ENCODE peak calls at places on chromosome 10, in seven cellular contexts. J, Y, U, B, H, V and I are unnamed samples.

GRCh38 chr10:99827906-99828305 is 45.5 kb downstream of the ABCC2 start:
- DNase-seq in B (peak; percentile 76), H (no peak), U (no peak), J (no peak), V (no peak), Y (no peak), I (no peak)

GRCh38 chr10:93991596-93992284 is 2.0 kb upstream of the PLCE1 start:
- DNase-seq in B (peak; percentile 68), J (no peak), Y (no peak), H (no peak), U (peak; percentile 67), V (peak; percentile 45), I (peak; percentile 36)

GRCh38 chr10:23345861-23346260 is 1.3 kb upstream of the C10orf67 start:
- DNase-seq in U (peak; percentile 95), J (no peak), V (no peak), B (peak; percentile 90), Y (no peak), H (no peak), I (no peak)

GRCh38 chr10:74163313-74164068 is 12.5 kb downstream of the ADK start:
- DNase-seq in B (no peak), U (no peak), H (no peak), V (no peak), Y (no peak), J (no peak), I (no peak)

GRCh38 chr10:42754155-42755027 is 28.2 kb upstream of the BMS1 start:
- DNase-seq in J (no peak), V (peak; percentile 15), U (no peak), B (no peak), Y (peak; percentile 53), H (no peak), I (no peak)

GRCh38 chr10:114304566-114305421 is 65.7 kb downstream of the VWA2 start:
- DNase-seq in B (no peak), U (no peak), H (no peak), Y (no peak), V (peak; percentile 53), J (no peak), I (no peak)

GRCh38 chr10:101829561-101830315 is 11.5 kb upstream of the OGA start:
- DNase-seq in J (peak; percentile 39), U (no peak), Y (peak; percentile 66), H (peak; percentile 32), B (peak; percentile 25), V (no peak), I (peak; percentile 58)

GRCh38 chr10:118383699-118384098 is 41.6 kb upstream of the FAM204A start:
- DNase-seq in Y (no peak), V (no peak), J (no peak), U (no peak), H (no peak), B (no peak), I (no peak)

GRCh38 chr10:124624875-124625274 is 119.3 kb downstream of the FAM53B start:
- DNase-seq in Y (no peak), J (no peak), H (no peak), B (no peak), V (no peak), U (no peak), I (no peak)

GRCh38 chr10:422675-423074 is 266.8 kb downstream of the DIP2C start:
- DNase-seq in U (no peak), H (no peak), V (no peak), J (no peak), Y (no peak), B (no peak), I (no peak)

GRCh38 chr10:123517901-123518300 is 148.3 kb upstream of the GPR26 start:
- DNase-seq in Y (no peak), U (no peak), B (no peak), J (no peak), V (no peak), H (no peak), I (no peak)

GRCh38 chr10:53403688-53404087 is 631.1 kb upstream of the MBL2 start:
- DNase-seq in V (no peak), U (peak; percentile 83), J (peak; percentile 14), B (no peak), Y (peak; percentile 56), H (peak; percentile 57), I (no peak)

GRCh38 chr10:21518629-21519321 is 6.7 kb downstream of the SKIDA1 start:
- DNase-seq in J (no peak), Y (peak; percentile 38), B (no peak), H (no peak), U (no peak), V (no peak), I (no peak)

GRCh38 chr10:26647602-26648244 is 49.8 kb upstream of the PDSS1 start:
- DNase-seq in V (no peak), H (no peak), J (no peak), B (no peak), U (no peak), Y (no peak), I (no peak)

GRCh38 chr10:85602713-85603112 is 763.9 kb downstream of the GRID1 start:
- DNase-seq in U (no peak), Y (no peak), H (no peak), J (no peak), B (no peak), V (no peak), I (no peak)

GRCh38 chr10:83545901-83546391 is 593.4 kb upstream of the GHITM start:
- DNase-seq in V (no peak), J (no peak), Y (no peak), U (no peak), H (no peak), B (no peak), I (no peak)

GRCh38 chr10:22252801-22253577 is 35.2 kb upstream of the EBLN1 start:
- DNase-seq in U (no peak), H (peak; percentile 68), Y (peak; percentile 67), B (no peak), J (no peak), V (peak; percentile 17), I (no peak)

DNA sequence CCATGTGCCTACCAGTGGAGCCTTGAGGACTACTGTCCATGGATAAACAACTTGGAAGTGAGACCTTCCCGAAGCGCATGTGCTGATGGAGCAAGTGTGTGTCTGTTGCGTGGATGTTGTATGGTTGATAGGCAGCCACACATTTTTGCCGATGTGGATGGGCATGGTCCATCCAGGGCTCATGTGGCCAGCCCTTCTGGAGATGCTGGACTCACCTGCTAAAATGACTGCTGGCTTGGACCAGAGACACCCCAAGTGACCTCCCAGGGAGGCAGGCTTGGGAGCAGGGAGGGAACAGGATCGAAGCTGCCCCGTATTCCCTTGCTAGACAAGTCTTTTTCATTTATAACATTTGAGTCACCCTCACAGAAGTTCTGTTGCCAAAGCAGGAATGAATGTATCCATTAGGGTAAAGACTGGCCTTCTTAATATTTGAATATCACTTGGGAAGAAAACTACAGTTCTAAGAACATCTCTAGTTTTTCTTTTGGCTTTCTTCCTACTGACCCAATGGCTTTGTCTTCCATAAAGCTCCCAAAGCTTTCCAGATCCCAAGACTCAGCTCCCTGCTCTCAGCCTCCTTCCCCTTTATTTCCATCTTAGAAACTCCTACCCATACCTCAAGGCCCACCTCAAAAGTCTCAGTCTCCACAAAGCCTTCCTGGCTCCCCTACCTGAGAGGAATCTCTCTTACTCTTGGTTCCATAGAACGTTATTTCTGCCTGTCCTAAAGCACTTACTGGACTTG is 3.0 kb downstream of the PTPRE start:
- DNase-seq in V (no peak), H (no peak), B (peak; percentile 40), Y (no peak), U (no peak), J (no peak), I (no peak)
- TF ChIP-seq CTCF in V (no peak), H (no peak), B (no peak), Y (no peak), U (no peak), J (no peak), I (no peak)

GRCh38 chr10:132297521-132297920 is 10.2 kb downstream of the STK32C start:
- DNase-seq in Y (no peak), U (no peak), V (no peak), B (no peak), J (no peak), H (peak; percentile 38), I (no peak)
- TF ChIP-seq CTCF in Y (no peak), U (no peak), V (no peak), B (no peak), J (no peak), H (no peak), I (no peak)

DNA sequence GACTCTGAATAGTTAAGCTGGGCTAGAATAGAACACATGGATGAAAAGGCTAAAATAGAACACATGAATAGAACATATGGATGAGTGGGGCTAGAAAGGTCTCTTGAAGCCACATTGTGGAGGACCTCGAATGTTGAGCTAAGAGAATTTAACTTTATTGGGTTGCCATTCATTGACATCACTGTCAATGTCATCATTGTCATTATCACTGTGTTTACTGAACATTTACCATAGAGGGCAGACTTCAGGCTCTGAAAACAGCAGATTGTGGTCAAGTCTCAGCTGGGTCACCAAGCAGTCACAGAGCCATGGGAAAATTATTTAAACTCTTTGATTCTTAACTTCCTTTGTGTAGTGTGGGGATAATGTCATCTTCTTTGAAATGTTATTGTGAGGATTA is 80.4 kb downstream of the WDFY4 start:
- DNase-seq in V (no peak), U (no peak), H (no peak), B (no peak), J (no peak), Y (no peak), I (no peak)
- TF ChIP-seq CTCF in V (no peak), U (no peak), H (no peak), B (no peak), J (no peak), Y (no peak), I (no peak)

GRCh38 chr10:98748298-98748697 is 301.6 kb upstream of the HPS1 start:
- DNase-seq in U (no peak), V (peak; percentile 7), H (no peak), Y (no peak), B (peak; percentile 55), J (no peak), I (no peak)
- TF ChIP-seq CTCF in U (peak; percentile 43), V (peak; percentile 65), H (no peak), Y (no peak), B (peak; percentile 53), J (no peak), I (no peak)

GRCh38 chr10:50619882-50620281 is 3.9 kb downstream of the SGMS1 start:
- DNase-seq in J (no peak), U (no peak), V (no peak), H (no peak), Y (no peak), B (no peak), I (no peak)

GRCh38 chr10:50623299-50624153 is at the start of gene SGMS1:
- DNase-seq in Y (peak; percentile 93), U (peak; percentile 62), B (peak; percentile 76), V (peak; percentile 67), H (peak; percentile 89), J (peak; percentile 73), I (peak; percentile 86)

GRCh38 chr10:50620899-50621298 is 2.9 kb downstream of the SGMS1 start:
- DNase-seq in Y (no peak), U (no peak), H (no peak), J (no peak), V (no peak), B (no peak), I (no peak)

GRCh38 chr10:50622497-50623298 is 1.1 kb downstream of the SGMS1 start:
- DNase-seq in H (peak; percentile 67), J (no peak), V (peak; percentile 28), B (peak; percentile 47), U (no peak), Y (peak; percentile 72), I (peak; percentile 60)

DNA sequence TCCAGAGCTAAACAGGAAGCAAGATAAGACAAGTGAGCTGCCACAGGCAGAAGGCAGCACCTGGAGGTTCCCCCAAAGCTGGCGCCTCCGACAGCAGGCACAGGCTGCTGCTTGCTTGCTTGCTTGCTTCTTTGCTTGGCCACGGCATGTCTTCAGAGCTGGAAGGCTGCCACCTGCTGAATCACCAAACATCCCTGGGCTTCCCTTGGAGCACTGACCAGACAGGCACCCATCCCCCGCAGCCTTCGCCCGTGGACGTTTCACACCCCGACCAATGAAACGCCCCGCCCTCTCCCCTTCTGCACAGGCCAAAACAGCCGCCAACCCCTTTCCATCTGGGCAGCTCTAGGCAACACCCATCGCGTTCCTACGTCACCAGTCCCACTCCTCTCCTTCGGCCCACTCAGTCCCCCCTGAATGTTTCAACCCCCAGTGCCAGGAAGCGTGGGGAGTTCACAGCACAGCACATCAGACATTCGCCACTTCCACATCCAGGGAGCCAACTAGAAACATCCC is 1.7 kb downstream of the SGMS1 start:
- DNase-seq in J (peak; percentile 96), U (peak; percentile 50), B (peak; percentile 95), Y (peak; percentile 91), H (peak; percentile 86), V (peak; percentile 35), I (peak; percentile 40)
- TF ChIP-seq CTCF in J (no peak), U (peak; percentile 9), B (no peak), Y (no peak), H (no peak), V (peak; percentile 26), I (no peak)